ENCODE peak calls at places on chromosomes 16 and 17, in ten cellular contexts. F is PC-9, E is transverse colon, L is endodermal cell, H is MM.1S, S is lung, O is HL-60, G is heart left ventricle, D is testis, K is IMR-90. R is an unnamed sample.

GRCh38 chr16:4694664-4695451 is 1.5 kb downstream of the NUDT16L1 start:
- DNase-seq in G (no peak), K (no peak), E (no peak), O (no peak), D (no peak), H (no peak), S (no peak), F (no peak), L (peak), R (no peak)

GRCh38 chr16:86432048-86432447 is 78.3 kb upstream of the FOXF1 start:
- DNase-seq in H (no peak), L (no peak), O (no peak), F (no peak), E (no peak), K (no peak), D (no peak), S (no peak), G (no peak), R (no peak)

GRCh38 chr17:29131814-29132682 is 48.1 kb downstream of the MYO18A start:
- DNase-seq in E (no peak), D (no peak), K (peak), H (no peak), G (no peak), O (no peak), F (peak), S (no peak), L (no peak), R (peak)

GRCh38 chr17:20072692-20072992 is 63.5 kb downstream of the SPECC1 start:
- DNase-seq in K (no peak), O (no peak), G (no peak), H (no peak), E (no peak), S (no peak), F (no peak), L (no peak), D (no peak), R (no peak)

GRCh38 chr16:15418206-15418605 is 16.2 kb upstream of the BMERB1 start:
- DNase-seq in G (no peak), F (no peak), E (no peak), L (no peak), S (no peak), H (no peak), K (no peak), D (no peak), O (no peak), R (no peak)

GRCh38 chr16:89624775-89625761 is 11.6 kb downstream of the DPEP1 start:
- DNase-seq in S (no peak), G (no peak), F (no peak), D (no peak), K (no peak), H (no peak), L (no peak), E (no peak), O (no peak), R (no peak)

GRCh38 chr16:17470871-17471744 is at the start of gene XYLT1:
- DNase-seq in H (peak), S (peak), E (peak), G (peak), L (peak), O (no peak), K (peak), D (peak), F (no peak), R (peak)

GRCh38 chr17:78823282-78824046 is 17.1 kb downstream of the USP36 start:
- DNase-seq in D (no peak), F (no peak), L (no peak), K (no peak), O (no peak), G (no peak), H (no peak), S (no peak), E (no peak), R (no peak)

GRCh38 chr17:17536702-17537101 is 40.5 kb upstream of the RASD1 start:
- DNase-seq in D (no peak), G (no peak), F (no peak), O (no peak), L (no peak), H (no peak), K (no peak), E (no peak), S (no peak), R (no peak)

GRCh38 chr17:34300652-34301390 is 15.3 kb downstream of the CCL11 start:
- DNase-seq in S (peak), L (no peak), E (no peak), G (no peak), K (peak), H (peak), O (no peak), F (no peak), D (no peak), R (no peak)

GRCh38 chr17:16477255-16477654 is 14.7 kb downstream of the LRRC75A start:
- DNase-seq in L (peak), K (peak), O (no peak), S (no peak), G (peak), F (no peak), D (peak), E (peak), H (no peak), R (peak)

GRCh38 chr16:15857779-15858560 is 1.1 kb upstream of the MYH11 start:
- DNase-seq in D (peak), H (no peak), S (no peak), F (no peak), O (no peak), E (peak), L (peak), K (peak), G (peak), R (no peak)

GRCh38 chr17:39677072-39677471 is 8.8 kb downstream of the PNMT start:
- DNase-seq in D (no peak), E (no peak), L (no peak), H (no peak), O (no peak), F (no peak), S (no peak), K (no peak), G (no peak), R (no peak)

GRCh38 chr17:31918701-31919128 is 17.2 kb upstream of the UTP6 start:
- DNase-seq in K (peak), E (no peak), L (no peak), O (no peak), H (no peak), D (no peak), S (no peak), F (peak), G (no peak), R (no peak)

GRCh38 chr17:83202002-83203000 is 122.9 kb downstream of the METRNL start:
- DNase-seq in S (no peak), K (no peak), F (no peak), O (no peak), L (no peak), D (peak), E (peak), H (no peak), G (peak), R (no peak)

GRCh38 chr17:57875109-57876022 is 25.5 kb upstream of the MRPS23 start:
- DNase-seq in F (peak), H (peak), G (peak), O (peak), K (peak), D (peak), L (peak), E (peak), S (peak), R (peak)

GRCh38 chr17:16363749-16364536 is 10.7 kb upstream of the CENPV start:
- DNase-seq in L (peak), E (peak), F (no peak), S (peak), D (peak), G (peak), O (no peak), K (peak), H (peak), R (peak)

GRCh38 chr17:28751600-28752366 is 8.0 kb downstream of the TRAF4 start:
- DNase-seq in S (no peak), D (no peak), H (no peak), L (peak), K (no peak), F (no peak), G (no peak), O (no peak), E (no peak), R (no peak)

GRCh38 chr16:746637-747036 is 5.8 kb upstream of the CIAO3 start:
- DNase-seq in L (no peak), S (no peak), H (no peak), K (no peak), F (no peak), E (no peak), G (no peak), D (no peak), O (no peak), R (no peak)

GRCh38 chr17:39018267-39019134 is 51.3 kb upstream of the FBXO47 start:
- DNase-seq in F (peak), E (no peak), D (no peak), S (no peak), K (no peak), H (no peak), G (no peak), L (peak), O (no peak), R (no peak)

GRCh38 chr16:48879173-48879926 is 269.4 kb upstream of the N4BP1 start:
- DNase-seq in E (no peak), O (no peak), D (no peak), L (no peak), K (no peak), S (no peak), G (no peak), F (no peak), H (no peak), R (no peak)

GRCh38 chr17:67496286-67496685 is 119.2 kb downstream of the PITPNC1 start:
- DNase-seq in E (no peak), G (no peak), D (peak), O (no peak), L (peak), K (peak), F (no peak), S (no peak), H (no peak), R (no peak)

GRCh38 chr17:81057777-81058176 is 22.8 kb downstream of the BAIAP2 start:
- DNase-seq in H (no peak), L (no peak), G (no peak), S (no peak), D (no peak), O (no peak), K (no peak), E (no peak), F (no peak), R (no peak)

GRCh38 chr16:81237282-81237681 is 1.2 kb upstream of the BCO1 start:
- DNase-seq in E (peak), F (no peak), D (peak), O (no peak), K (no peak), G (peak), H (no peak), L (no peak), S (no peak), R (peak)

GRCh38 chr16:62665269-62665668 is 629.0 kb upstream of the CDH8 start:
- DNase-seq in D (no peak), K (no peak), G (no peak), O (no peak), H (no peak), F (no peak), L (peak), E (no peak), S (no peak), R (no peak)

GRCh38 chr17:55587608-55588139 is 76.4 kb upstream of the SMIM36 start:
- DNase-seq in S (no peak), G (no peak), K (peak), L (no peak), D (peak), F (no peak), O (no peak), H (no peak), E (no peak), R (peak)

GRCh38 chr17:38980455-38981217 is 13.4 kb upstream of the FBXO47 start:
- DNase-seq in G (no peak), F (no peak), K (peak), L (peak), D (no peak), E (no peak), S (no peak), O (no peak), H (no peak), R (no peak)

GRCh38 chr16:66204761-66205160 is 161.7 kb upstream of the CDH5 start:
- DNase-seq in S (no peak), H (no peak), F (no peak), L (no peak), E (no peak), O (no peak), D (no peak), K (no peak), G (no peak), R (no peak)

GRCh38 chr17:55458977-55459376 is 37.3 kb upstream of the MMD start:
- DNase-seq in S (no peak), O (no peak), L (no peak), E (no peak), F (peak), G (no peak), H (no peak), K (peak), D (no peak), R (no peak)

GRCh38 chr17:50194441-50195195 is 6.8 kb downstream of the COL1A1 start:
- DNase-seq in E (no peak), G (no peak), L (no peak), F (no peak), O (no peak), D (no peak), K (no peak), S (no peak), H (no peak), R (no peak)

GRCh38 chr16:66290431-66290830 is 76.1 kb upstream of the CDH5 start:
- DNase-seq in G (no peak), D (no peak), K (no peak), O (no peak), E (no peak), L (peak), S (no peak), F (no peak), H (no peak), R (no peak)

GRCh38 chr17:8577868-8578267 is 52.7 kb downstream of the MYH10 start:
- DNase-seq in G (no peak), E (no peak), S (no peak), H (no peak), F (no peak), K (no peak), L (no peak), O (no peak), D (no peak), R (no peak)

GRCh38 chr17:42918902-42919521 is 18.4 kb downstream of the G6PC1 start:
- DNase-seq in G (no peak), S (no peak), L (no peak), F (no peak), H (peak), O (no peak), K (no peak), E (no peak), D (no peak), R (no peak)

GRCh38 chr16:2333772-2334379 is 6.7 kb downstream of the ABCA3 start:
- DNase-seq in E (no peak), G (no peak), S (no peak), F (peak), O (no peak), K (no peak), D (no peak), L (no peak), H (no peak), R (no peak)

GRCh38 chr16:69672315-69672997 is 53.9 kb downstream of the NQO1 start:
- DNase-seq in H (no peak), K (no peak), O (no peak), F (no peak), D (no peak), E (no peak), G (no peak), S (no peak), L (no peak), R (no peak)

GRCh38 chr16:12067714-12068401 is 91.3 kb downstream of the SNX29 start:
- DNase-seq in F (peak), E (peak), O (no peak), S (peak), K (peak), H (peak), L (peak), G (peak), D (peak), R (peak)

GRCh38 chr17:72600934-72601333 is 480.1 kb downstream of the SOX9 start:
- DNase-seq in D (no peak), F (peak), K (peak), E (no peak), G (no peak), O (no peak), L (no peak), H (no peak), S (no peak), R (no peak)

GRCh38 chr16:50711862-50712567 is 18.6 kb downstream of the NOD2 start:
- DNase-seq in K (no peak), L (no peak), G (peak), O (no peak), E (no peak), D (no peak), H (no peak), F (no peak), S (no peak), R (no peak)
- H3K4me3 ChIP-seq in K (no peak), L (no peak), G (no peak), O (no peak), E (no peak), D (no peak), H (no peak), F (no peak), S (no peak), R (no peak)

GRCh38 chr17:7026471-7027115 is 3.7 kb downstream of the BCL6B start:
- DNase-seq in K (no peak), F (no peak), O (no peak), H (no peak), L (no peak), G (no peak), D (no peak), E (no peak), S (no peak), R (no peak)

GRCh38 chr17:7025240-7025639 is 2.4 kb downstream of the BCL6B start:
- DNase-seq in F (no peak), G (no peak), L (peak), S (no peak), H (no peak), K (no peak), O (no peak), E (no peak), D (no peak), R (no peak)

GRCh38 chr17:7029096-7029495 is 6.2 kb downstream of the BCL6B start:
- DNase-seq in O (no peak), E (no peak), L (no peak), G (no peak), S (no peak), D (no peak), H (no peak), K (no peak), F (no peak), R (no peak)

GRCh38 chr17:7027335-7027734 is 4.5 kb downstream of the BCL6B start:
- DNase-seq in O (no peak), G (no peak), S (no peak), E (no peak), H (no peak), F (no peak), L (peak), K (no peak), D (no peak), R (no peak)

DNA sequence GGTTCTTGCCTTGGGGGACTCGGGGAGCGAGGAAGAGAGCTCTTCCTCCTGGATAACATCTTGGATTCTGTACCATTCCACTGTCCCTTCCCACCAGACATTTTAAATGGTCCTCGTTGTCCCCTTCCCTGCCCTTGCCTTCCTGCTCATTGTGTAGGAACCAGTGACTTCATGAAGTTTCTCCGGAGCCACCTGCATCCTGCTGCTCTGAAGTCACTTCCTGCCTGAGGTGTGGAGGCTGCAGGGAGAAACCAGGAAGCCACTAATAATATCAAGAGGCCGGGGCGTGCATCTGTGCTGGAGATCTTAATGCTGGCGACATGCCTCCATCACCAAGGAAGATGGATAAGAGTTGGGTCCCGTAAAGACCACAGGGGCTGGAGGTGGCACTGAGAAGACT is 6.2 kb upstream of the SLC16A13 start:
- DNase-seq in E (peak), G (peak), O (no peak), S (no peak), K (no peak), H (peak), D (no peak), L (peak), F (no peak), R (no peak)
- H3K27ac ChIP-seq in E (no peak), G (peak), O (no peak), S (peak), K (no peak), H (no peak), D (no peak), L (no peak), F (no peak), R (peak)

DNA sequence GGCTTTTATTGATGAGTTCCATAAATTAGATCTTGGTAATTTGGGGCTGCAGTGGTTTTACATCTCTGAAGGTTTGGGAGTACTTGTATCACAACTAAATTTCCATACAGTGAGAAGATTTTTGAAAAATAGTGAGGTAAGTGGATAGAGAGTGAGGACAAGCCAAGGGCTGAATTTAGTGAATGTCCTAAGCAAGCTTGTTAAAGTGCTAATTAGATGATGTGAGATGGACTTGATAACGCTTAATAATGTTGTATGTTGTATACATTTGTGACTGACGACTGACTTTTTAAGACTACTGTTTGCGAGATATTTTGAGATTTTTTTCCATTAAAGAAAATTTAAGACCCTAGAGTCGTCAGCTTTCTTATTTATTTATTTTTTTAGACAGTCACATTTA is 3.9 kb downstream of the NFATC3 start:
- DNase-seq in K (no peak), E (no peak), F (no peak), L (no peak), D (no peak), G (no peak), O (no peak), S (no peak), H (no peak), R (no peak)
- H3K4me3 ChIP-seq in K (no peak), E (no peak), F (no peak), L (no peak), D (no peak), G (no peak), O (no peak), S (no peak), H (peak), R (no peak)

GRCh38 chr17:41654908-41655607 is 30.7 kb upstream of the KRT17 start:
- DNase-seq in L (peak), D (no peak), G (no peak), K (no peak), O (no peak), E (no peak), H (no peak), F (no peak), S (no peak), R (no peak)

GRCh38 chr17:41655611-41656111 is 31.3 kb upstream of the KRT17 start:
- DNase-seq in O (no peak), G (no peak), K (no peak), S (peak), L (peak), D (peak), F (peak), H (no peak), E (peak), R (no peak)

GRCh38 chr17:41653421-41654133 is 29.2 kb upstream of the KRT17 start:
- DNase-seq in E (no peak), D (no peak), K (no peak), H (no peak), G (no peak), S (no peak), O (no peak), L (no peak), F (no peak), R (no peak)

GRCh38 chr17:41652461-41652960 is 28.1 kb upstream of the KRT17 start:
- DNase-seq in G (no peak), L (peak), E (no peak), H (no peak), O (no peak), S (no peak), K (no peak), F (peak), D (no peak), R (no peak)

DNA sequence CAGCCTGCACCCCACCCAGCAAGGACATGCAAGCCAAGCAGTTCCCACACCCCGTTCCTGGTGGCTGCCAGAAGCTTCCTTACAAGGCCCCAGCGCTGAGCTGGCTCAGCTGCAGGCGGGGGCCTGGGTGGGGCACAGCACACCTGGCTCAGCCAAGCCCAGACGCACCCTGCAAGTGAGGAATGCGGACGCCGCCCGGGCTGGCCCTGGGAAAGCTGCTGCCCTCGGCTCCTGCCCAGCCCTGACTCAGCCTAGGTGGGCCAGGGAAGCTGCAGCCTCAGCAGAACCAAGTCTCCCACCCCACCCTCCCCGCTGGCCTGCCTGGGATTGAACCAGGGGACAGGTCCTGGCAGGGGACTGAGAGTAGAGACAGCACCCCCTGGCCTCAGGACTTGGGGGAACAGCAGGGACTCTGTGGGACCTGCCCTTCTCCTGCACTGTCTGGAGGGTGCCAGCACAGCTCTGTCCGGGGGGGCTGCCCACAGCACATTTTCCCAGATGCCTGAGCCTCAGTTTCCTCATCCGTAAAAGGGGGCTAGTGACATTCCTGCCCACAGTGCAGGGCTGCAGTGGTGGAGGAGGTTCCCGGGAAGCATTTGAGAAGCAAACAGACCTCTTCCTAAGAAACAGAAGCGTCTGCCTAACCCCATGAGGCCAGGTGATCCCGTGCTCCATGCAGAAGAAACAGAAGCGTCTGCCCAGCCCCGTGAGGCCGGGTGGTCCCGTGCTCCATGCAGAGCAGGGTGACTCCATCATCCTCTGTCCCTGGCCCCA is 29.9 kb upstream of the KRT17 start:
- DNase-seq in F (peak), L (peak), S (peak), D (no peak), E (peak), G (no peak), H (no peak), K (no peak), O (no peak), R (no peak)
- H3K27ac ChIP-seq in F (peak), L (no peak), S (peak), D (peak), E (peak), G (no peak), H (no peak), K (no peak), O (no peak), R (no peak)

R was measured in right atrium auricular region.